ENCODE peak calls at places on chromosomes 7 and 10, in six cellular contexts. M, B, I, P, Y and V are unnamed samples.

GRCh38 chr7:157499835-157500153 is 163.0 kb downstream of the DNAJB6 start:
- DNase-seq in M (no peak), B (no peak), I (no peak), P (no peak), Y (no peak), V (no peak)

GRCh38 chr7:158018061-158018796 is 569.4 kb downstream of the PTPRN2 start:
- DNase-seq in M (no peak), B (no peak), I (no peak), P (no peak), Y (no peak), V (no peak)

GRCh38 chr7:134195252-134195651 is 68.1 kb downstream of the LRGUK start:
- DNase-seq in M (no peak), B (no peak), I (no peak), P (no peak), Y (no peak), V (no peak)

GRCh38 chr7:44712012-44712411 is 36.6 kb upstream of the ZMIZ2 start:
- DNase-seq in M (no peak), B (no peak), I (no peak), P (no peak), Y (no peak), V (no peak)

GRCh38 chr7:150399861-150400778 is 21.0 kb downstream of the ZNF775 start:
- DNase-seq in M (no peak), B (no peak), I (no peak), P (no peak), Y (no peak), V (no peak)

GRCh38 chr7:37448057-37448636 is 517 bp downstream of the ELMO1 start:
- DNase-seq in M (no peak), B (no peak), I (no peak), P (peak; percentile 65), Y (no peak), V (no peak)

GRCh38 chr10:100186813-100187212 is 984 bp upstream of the ERLIN1 start:
- DNase-seq in M (no peak), B (no peak), I (no peak), P (peak; percentile 20), Y (no peak), V (no peak)

GRCh38 chr10:130378556-130379400 is 242.6 kb downstream of the GLRX3 start:
- DNase-seq in M (no peak), B (no peak), I (no peak), P (no peak), Y (no peak), V (no peak)

GRCh38 chr7:158614695-158615094 is 27.1 kb upstream of the PTPRN2 start:
- DNase-seq in M (no peak), B (no peak), I (no peak), P (no peak), Y (no peak), V (no peak)

GRCh38 chr7:107744345-107744750 is 406 bp downstream of the CBLL1 start:
- DNase-seq in M (no peak), B (no peak), I (no peak), P (no peak), Y (no peak), V (no peak)

GRCh38 chr10:70477661-70478162 is 855 bp upstream of the PALD1 start:
- DNase-seq in M (no peak), B (peak; percentile 80), I (no peak), P (peak; percentile 20), Y (peak; percentile 43), V (no peak)

GRCh38 chr10:111076191-111076681 is 593 bp upstream of the ADRA2A start:
- DNase-seq in M (no peak), B (no peak), I (no peak), P (peak; percentile 95), Y (peak; percentile 66), V (peak; percentile 42)
- H3K4me3 ChIP-seq in M (peak overlapping the region; percentile 59), B (peak overlapping the region; percentile 50), I (peak overlapping the region; percentile 52), P (peak overlapping the region; percentile 62), Y (peak overlapping the region; percentile 68), V (no peak overlapping the region)

DNA sequence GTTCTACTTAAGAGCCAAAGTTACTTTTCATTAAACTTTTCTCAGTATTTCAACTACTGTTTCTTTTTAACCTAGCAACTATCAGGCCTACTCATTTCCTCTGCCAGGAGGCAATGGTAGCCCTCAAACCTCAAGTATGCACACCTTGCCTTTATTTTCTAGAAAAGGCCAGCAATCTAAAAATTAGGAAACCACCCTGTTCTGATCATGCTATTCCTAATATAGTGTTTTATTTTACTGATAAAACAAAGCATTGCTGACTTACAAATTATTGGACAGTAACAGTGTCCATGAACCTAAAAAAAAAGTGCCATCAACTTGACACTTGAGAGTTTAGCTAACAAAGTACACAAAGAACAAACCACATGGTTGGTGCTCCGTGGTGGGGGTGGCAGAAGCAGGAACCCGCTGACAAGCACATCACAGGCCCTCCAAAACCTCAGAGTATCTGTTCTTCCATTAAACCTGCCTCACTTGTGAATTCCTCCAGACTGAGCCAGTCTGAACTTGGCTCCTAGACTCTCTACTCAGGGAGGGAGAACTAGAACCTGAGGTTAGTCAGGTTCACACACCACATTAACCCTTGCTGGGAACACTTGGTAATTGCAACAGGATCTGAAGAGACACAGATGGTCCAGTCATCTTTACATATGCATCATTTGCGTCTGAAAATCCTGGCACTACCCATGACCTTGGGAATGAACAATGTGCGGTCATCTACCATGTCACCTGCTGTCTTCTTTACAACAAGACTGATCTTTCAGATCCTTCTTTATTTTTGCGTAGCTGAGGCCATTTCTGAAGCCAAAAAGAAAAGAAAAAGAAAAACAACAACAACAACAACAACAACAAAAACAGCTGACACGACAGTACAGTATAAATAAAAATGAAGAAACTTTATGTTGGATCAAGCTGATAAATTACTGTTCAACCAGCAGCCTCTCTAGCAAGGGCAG is 31.9 kb downstream of the PIP4K2A start:
- DNase-seq in M (no peak), B (peak; percentile 82), I (no peak), P (no peak), Y (no peak), V (no peak)
- H3K4me1 ChIP-seq in M (peaks cover 41% of the 10 kb centered on the region), B (peaks cover 97% of the 10 kb centered on the region), I (peaks cover 27% of the 10 kb centered on the region), P (peaks cover 17% of the 10 kb centered on the region), Y (peaks cover 26% of the 10 kb centered on the region), V (peaks cover 8% of the 10 kb centered on the region)

GRCh38 chr10:103276251-103276936 is 544 bp upstream of the INA start:
- DNase-seq in M (no peak), B (no peak), I (no peak), P (peak; percentile 9), Y (no peak), V (no peak)
- H3K27ac ChIP-seq in M (no peak overlapping the region), B (no peak overlapping the region), I (no peak overlapping the region), P (no peak overlapping the region), Y (no peak overlapping the region), V (no peak overlapping the region)

DNA sequence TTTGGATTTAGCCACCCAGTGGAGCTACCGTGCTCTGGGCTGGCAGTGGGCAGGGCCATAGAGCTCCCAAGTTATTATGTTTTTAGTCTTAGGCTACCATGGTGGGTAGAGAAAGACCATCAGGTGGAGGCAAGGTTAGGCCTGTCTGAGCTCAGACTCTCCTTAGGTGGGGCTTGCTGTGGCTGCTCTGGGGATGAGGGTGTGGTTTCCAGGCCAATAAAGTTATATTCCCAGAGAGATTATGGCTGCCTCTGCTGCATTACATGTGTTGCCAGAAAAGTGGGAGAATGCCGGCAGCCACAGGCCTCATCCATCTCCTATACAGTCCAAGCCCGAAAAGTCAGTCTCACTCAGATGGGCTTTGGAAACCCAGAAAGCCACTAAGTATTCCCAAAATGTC is 34.2 kb upstream of the PPP1R9A start:
- DNase-seq in M (no peak), B (no peak), I (no peak), P (no peak), Y (no peak), V (no peak)
- H3K4me3 ChIP-seq in M (no peak overlapping the region), B (no peak overlapping the region), I (no peak overlapping the region), P (no peak overlapping the region), Y (no peak overlapping the region), V (no peak overlapping the region)